ENCODE peak calls at places on chromosomes 1 and 21, in four cellular contexts. W, K, Q and N are unnamed samples.

GRCh38 chr1:19087737-19088594 is 122.1 kb downstream of the UBR4 start:
- DNase-seq in K (no peak), W (no peak), Q (no peak), N (no peak)

GRCh38 chr1:203046984-203047630 is 20.8 kb downstream of the PPFIA4 start:
- DNase-seq in K (no peak), Q (no peak), W (peak; percentile 69), N (peak; percentile 29)

GRCh38 chr1:101235696-101236545 is 898 bp upstream of the S1PR1 start:
- DNase-seq in Q (no peak), W (peak; percentile 75), K (no peak), N (no peak)

GRCh38 chr1:110207831-110208230 is 2.3 kb upstream of the KCNC4 start:
- DNase-seq in Q (no peak), K (peak; percentile 54), W (peak; percentile 22), N (no peak)

GRCh38 chr1:153670257-153670858 is 435 bp downstream of the ILF2 start:
- DNase-seq in W (no peak), Q (no peak), K (no peak), N (no peak)

GRCh38 chr1:16145030-16145987 is 10.6 kb downstream of the EPHA2 start:
- DNase-seq in W (peak; percentile 91), Q (no peak), K (peak; percentile 80), N (peak; percentile 45)

GRCh38 chr1:3419415-3420204 is 34.9 kb upstream of the ARHGEF16 start:
- DNase-seq in K (peak; percentile 82), Q (no peak), W (peak; percentile 21), N (peak; percentile 5)

GRCh38 chr1:180908084-180908765 is 4.5 kb upstream of the KIAA1614 start:
- DNase-seq in Q (no peak), K (no peak), W (no peak), N (no peak)

GRCh38 chr21:31554511-31555022 is 104.9 kb upstream of the SOD1 start:
- DNase-seq in K (no peak), Q (no peak), W (peak; percentile 43), N (no peak)

GRCh38 chr1:42943166-42943565 is 15.5 kb downstream of the SLC2A1 start:
- DNase-seq in K (peak; percentile 95), Q (no peak), W (peak; percentile 98), N (peak; percentile 90)

GRCh38 chr1:227999056-227999930 is 7.5 kb upstream of the WNT3A start:
- DNase-seq in K (peak; percentile 68), Q (peak; percentile 53), W (peak; percentile 68), N (peak; percentile 8)

GRCh38 chr1:7026188-7026587 is 240.9 kb downstream of the CAMTA1 start:
- DNase-seq in K (no peak), W (peak; percentile 70), Q (no peak), N (peak; percentile 26)

GRCh38 chr1:4964634-4965345 is 310.4 kb downstream of the AJAP1 start:
- DNase-seq in K (no peak), W (no peak), Q (no peak), N (no peak)

GRCh38 chr1:8866792-8867415 is 11.6 kb downstream of the ENO1 start:
- DNase-seq in K (no peak), Q (no peak), W (no peak), N (no peak)

GRCh38 chr1:234123867-234124266 is 219.4 kb downstream of the SLC35F3 start:
- DNase-seq in W (no peak), K (no peak), Q (no peak), N (no peak)

GRCh38 chr21:34737115-34737514 is 68.3 kb downstream of the CLIC6 start:
- DNase-seq in Q (no peak), W (no peak), K (no peak), N (no peak)

GRCh38 chr21:43740497-43741156 is 21.7 kb downstream of the PDXK start:
- DNase-seq in W (no peak), K (peak; percentile 36), Q (peak; percentile 68), N (peak; percentile 45)

GRCh38 chr1:155967410-155968400 is 10.6 kb downstream of the ARHGEF2 start:
- DNase-seq in Q (no peak), W (no peak), K (no peak), N (no peak)

GRCh38 chr21:33931799-33932390 is 16.3 kb upstream of the ATP5PO start:
- DNase-seq in K (peak; percentile 61), Q (no peak), W (no peak), N (no peak)

GRCh38 chr1:89701746-89702241 is 68.9 kb downstream of the LRRC8C start:
- DNase-seq in W (no peak), K (no peak), Q (no peak), N (no peak)

GRCh38 chr1:207321790-207322530 is 482 bp downstream of the CD55 start:
- DNase-seq in Q (no peak), W (no peak), K (peak; percentile 34), N (no peak)

GRCh38 chr1:56302878-56303277 is 276.5 kb downstream of the PLPP3 start:
- DNase-seq in Q (no peak), K (no peak), W (no peak), N (no peak)

GRCh38 chr1:110165761-110166231 is 15.5 kb downstream of the SLC6A17 start:
- DNase-seq in W (no peak), Q (no peak), K (no peak), N (no peak)

GRCh38 chr1:202237052-202237451 is 43.5 kb downstream of the LGR6 start:
- DNase-seq in K (peak; percentile 34), Q (peak; percentile 80), W (peak; percentile 47), N (no peak)

DNA sequence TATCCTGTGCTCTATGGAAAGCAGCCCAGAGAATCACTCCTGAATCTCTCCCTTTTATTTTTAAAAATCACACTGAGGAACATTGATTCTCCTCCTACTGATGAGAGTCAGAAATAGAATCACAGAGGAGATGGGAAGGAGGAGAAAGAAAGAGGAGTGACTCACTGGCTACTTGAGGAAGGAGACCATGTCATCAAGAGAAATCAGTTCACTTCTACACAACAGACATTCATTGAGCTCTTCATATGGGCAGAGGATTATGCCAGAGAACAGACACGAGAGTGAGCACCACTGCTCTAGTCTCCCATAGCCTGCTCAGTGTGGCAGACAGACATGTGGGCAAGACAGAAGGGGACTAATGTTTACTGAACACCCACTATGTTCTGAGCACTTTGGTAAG is 44.2 kb downstream of the RAB3B start:
- DNase-seq in K (no peak), W (no peak), Q (no peak), N (no peak)
- H3K27ac ChIP-seq in K (no peak overlapping the region), W (no peak overlapping the region), Q (no peak overlapping the region), N (no peak overlapping the region)

GRCh38 chr1:183236158-183236725 is 50.2 kb downstream of the LAMC2 start:
- DNase-seq in W (no peak), K (peak; percentile 52), Q (no peak), N (no peak)
- H3K27ac ChIP-seq in W (peak overlapping the region; percentile 75), K (no peak overlapping the region), Q (no peak overlapping the region), N (peak overlapping the region; percentile 84)

GRCh38 chr1:240927815-240928214 is 315.9 kb upstream of the GREM2 start:
- DNase-seq in K (peak; percentile 12), W (no peak), Q (no peak), N (no peak)

GRCh38 chr1:240925273-240925672 is 313.3 kb upstream of the GREM2 start:
- DNase-seq in Q (no peak), K (no peak), W (no peak), N (no peak)

DNA sequence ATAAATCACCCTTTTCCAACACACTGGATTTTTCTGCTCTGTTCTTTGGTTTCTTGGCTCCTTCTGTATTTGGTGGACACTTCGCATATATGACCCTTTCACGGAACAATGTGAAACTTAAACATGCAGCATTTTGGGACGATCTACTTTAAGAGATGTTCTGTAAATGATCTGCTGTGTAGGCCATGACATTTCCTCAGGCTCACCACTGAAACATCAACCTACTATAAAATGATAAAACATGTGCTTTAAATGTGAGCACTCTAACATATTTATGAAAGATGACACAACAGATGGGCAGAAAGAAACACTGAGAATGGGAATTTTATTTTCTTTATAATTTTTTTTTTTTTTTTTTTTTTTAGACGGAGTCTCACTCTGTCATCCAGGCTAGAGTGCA is 316.3 kb upstream of the GREM2 start:
- DNase-seq in W (no peak), K (no peak), Q (no peak), N (no peak)
- H3K27ac ChIP-seq in W (no peak overlapping the region), K (no peak overlapping the region), Q (no peak overlapping the region), N (no peak overlapping the region)

GRCh38 chr1:159510223-159510530 is 25.6 kb downstream of the OR10J5 start:
- DNase-seq in Q (no peak), W (no peak), K (no peak), N (no peak)
- H3K27ac ChIP-seq in Q (no peak overlapping the region), W (no peak overlapping the region), K (no peak overlapping the region), N (no peak overlapping the region)

DNA sequence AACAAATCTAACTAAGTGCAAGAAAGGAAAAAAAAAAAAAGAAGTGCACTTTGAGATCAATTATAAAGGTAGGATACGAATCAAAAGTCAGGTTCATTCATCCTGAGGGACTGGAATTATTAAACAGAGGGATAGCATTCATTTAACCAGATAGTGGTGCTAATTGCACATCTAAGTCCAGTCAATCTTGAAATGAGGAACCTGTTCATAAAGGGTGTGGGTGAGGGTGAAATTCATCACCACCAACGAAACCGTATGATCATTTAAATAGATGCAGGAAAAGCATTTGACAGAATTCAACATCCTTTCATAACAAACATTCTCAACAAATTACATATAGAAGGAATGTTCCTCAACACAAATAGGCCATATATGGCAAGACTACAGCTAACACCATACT is 5.6 kb downstream of the CTSS start:
- DNase-seq in Q (no peak), W (no peak), K (no peak), N (no peak)
- H3K27ac ChIP-seq in Q (no peak overlapping the region), W (no peak overlapping the region), K (no peak overlapping the region), N (no peak overlapping the region)

GRCh38 chr1:48471603-48472576 is at the start of gene SPATA6:
- DNase-seq in W (peak; percentile 92), Q (peak; percentile 89), K (peak; percentile 94), N (peak; percentile 62)

GRCh38 chr1:48471103-48471502 is 901 bp downstream of the SPATA6 start:
- DNase-seq in K (no peak), W (peak; percentile 3), Q (no peak), N (no peak)

GRCh38 chr1:48470506-48470905 is 1.5 kb downstream of the SPATA6 start:
- DNase-seq in K (peak; percentile 35), W (peak; percentile 17), Q (no peak), N (no peak)

GRCh38 chr1:48469616-48470500 is 2.1 kb downstream of the SPATA6 start:
- DNase-seq in W (peak; percentile 38), K (peak; percentile 76), Q (no peak), N (no peak)

GRCh38 chr1:48472747-48473146 is 743 bp upstream of the SPATA6 start:
- DNase-seq in K (no peak), W (no peak), Q (no peak), N (no peak)
- H3K27ac ChIP-seq in K (no peak overlapping the region), W (peak overlapping the region; percentile 75), Q (peak overlapping the region; percentile 13), N (peak overlapping the region; percentile 38)

GRCh38 chr1:115068780-115069179 is 20.5 kb downstream of the TSPAN2 start:
- DNase-seq in K (peak; percentile 46), W (peak; percentile 58), Q (no peak), N (no peak)
- H3K27ac ChIP-seq in K (no peak overlapping the region), W (peak overlapping the region; percentile 41), Q (no peak overlapping the region), N (peak overlapping the region; percentile 61)